ENCODE peak calls at places on chromosomes 2 and 18, in seven cellular contexts. R is heart left ventricle, G is psoas muscle, W is aorta, L is Peyer's patch, I is GM23248, S is endodermal cell. X is an unnamed sample. For H3K4me1 and H3K27me3, the result is how much of the 10 kb centered on the place peaks cover.

GRCh38 chr2:172052000-172052983 is 33.0 kb upstream of the DLX1 start:
- DNase-seq in R (no peak), G (no peak), W (no peak), L (no peak), I (no peak), S (no peak), X (no peak)

GRCh38 chr2:212141499-212141898 is 397.1 kb downstream of the ERBB4 start:
- DNase-seq in R (no peak), G (no peak), W (no peak), L (no peak), I (no peak), S (no peak), X (no peak)

GRCh38 chr2:135667045-135667444 is 74.6 kb upstream of the UBXN4 start:
- DNase-seq in R (no peak), G (no peak), W (no peak), L (no peak), I (no peak), S (no peak), X (no peak)

GRCh38 chr2:62787381-62787780 is 81.9 kb downstream of the EHBP1 start:
- DNase-seq in R (no peak), G (no peak), W (no peak), L (no peak), I (peak), S (no peak), X (no peak)

GRCh38 chr2:241990466-241990865 is 120.9 kb downstream of the RTP5 start:
- DNase-seq in R (no peak), G (no peak), W (no peak), L (no peak), I (no peak), S (no peak), X (no peak)

GRCh38 chr2:182920631-182921056 is 54.2 kb upstream of the FRZB start:
- DNase-seq in R (no peak), G (no peak), W (no peak), L (no peak), I (no peak), S (no peak), X (no peak)

GRCh38 chr2:142874293-142874814 is 3.1 kb upstream of the KYNU start:
- DNase-seq in R (no peak), G (peak), W (peak), L (no peak), I (peak), S (no peak), X (no peak)

GRCh38 chr2:168119519-168120141 is 127.8 kb downstream of the STK39 start:
- DNase-seq in R (no peak), G (no peak), W (no peak), L (no peak), I (peak), S (peak), X (no peak)

DNA sequence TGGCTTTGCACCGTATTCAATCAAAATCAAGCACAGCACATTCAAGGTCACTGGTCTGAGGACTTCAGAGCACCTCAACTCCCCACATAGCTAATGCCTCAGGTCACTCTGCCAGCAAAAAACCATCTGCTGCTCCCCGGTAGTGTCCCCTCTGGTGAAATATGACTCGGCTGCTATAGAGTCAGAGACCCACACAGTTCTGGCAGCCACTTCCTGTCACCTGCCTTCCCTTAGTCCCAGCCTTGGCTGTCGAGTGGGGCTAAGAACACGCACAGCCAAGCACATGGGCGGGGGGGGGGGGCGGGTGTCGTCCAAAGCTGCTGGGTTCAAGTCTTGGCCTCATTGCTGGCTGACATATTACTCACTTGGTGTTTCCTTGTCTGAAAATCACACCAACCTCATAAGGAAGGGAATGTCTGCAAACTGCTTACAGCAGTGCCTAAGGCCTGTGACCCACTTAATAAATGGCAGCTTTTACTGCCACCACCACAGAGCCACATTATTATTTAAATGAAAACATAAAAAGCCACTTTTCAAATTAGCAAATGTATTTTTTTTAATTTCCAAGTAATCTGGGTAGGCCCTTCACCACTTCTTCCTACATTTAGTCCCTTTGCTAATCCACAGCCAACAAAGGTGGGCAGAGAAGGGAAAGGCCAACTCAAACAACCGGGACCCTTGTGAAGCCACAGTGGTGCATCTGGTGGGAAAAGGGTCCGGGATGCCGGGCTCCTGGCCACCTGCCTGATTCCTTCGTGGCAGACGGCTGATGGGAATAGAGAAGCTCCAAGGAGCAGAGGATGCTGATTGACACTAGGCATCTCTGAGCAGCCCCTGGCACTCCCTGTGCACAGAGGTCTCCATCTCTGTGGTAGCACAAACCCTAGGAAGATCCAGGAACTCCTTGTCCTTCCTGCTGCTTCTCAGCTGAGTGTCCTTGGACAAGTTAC is 37.3 kb downstream of the POLR1A start:
- DNase-seq in R (no peak), G (peak), W (no peak), L (peak), I (peak), S (no peak), X (no peak)
- H3K4me1 ChIP-seq in R (under half), G (half or more), W (under half), L (under half), I (under half), S (under half), X (under half)

GRCh38 chr18:59272221-59272888 is 899 bp downstream of the RAX start:
- DNase-seq in R (no peak), G (no peak), W (no peak), L (no peak), I (peak), S (peak), X (no peak)
- H3K27me3 ChIP-seq in R (half or more), G (half or more), W (under half), L (half or more), I (half or more), S (half or more), X (under half)

DNA sequence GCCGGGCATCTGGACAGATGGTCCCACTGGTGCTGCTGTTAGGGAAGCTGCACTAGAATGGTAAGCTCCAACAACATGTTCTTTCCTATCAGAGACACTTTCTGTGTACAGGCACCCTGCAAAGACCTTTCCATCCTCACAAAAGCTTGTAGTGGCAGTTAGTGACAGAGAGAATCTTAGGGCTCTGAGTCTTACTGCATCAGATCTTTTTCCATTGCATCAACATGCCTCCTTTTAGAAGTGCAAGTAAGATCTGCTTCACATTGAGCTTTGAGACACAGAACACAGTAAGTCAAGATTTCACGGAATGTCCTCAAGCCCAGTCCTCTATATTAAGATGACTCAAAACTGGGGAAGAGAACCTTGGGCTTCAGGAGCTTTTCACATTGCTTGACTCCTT is 52.6 kb downstream of the ARL4C start:
- DNase-seq in R (no peak), G (no peak), W (no peak), L (no peak), I (peak), S (peak), X (no peak)
- H3K27ac ChIP-seq in R (no peak), G (no peak), W (no peak), L (peak), I (peak), S (no peak), X (no peak)

DNA sequence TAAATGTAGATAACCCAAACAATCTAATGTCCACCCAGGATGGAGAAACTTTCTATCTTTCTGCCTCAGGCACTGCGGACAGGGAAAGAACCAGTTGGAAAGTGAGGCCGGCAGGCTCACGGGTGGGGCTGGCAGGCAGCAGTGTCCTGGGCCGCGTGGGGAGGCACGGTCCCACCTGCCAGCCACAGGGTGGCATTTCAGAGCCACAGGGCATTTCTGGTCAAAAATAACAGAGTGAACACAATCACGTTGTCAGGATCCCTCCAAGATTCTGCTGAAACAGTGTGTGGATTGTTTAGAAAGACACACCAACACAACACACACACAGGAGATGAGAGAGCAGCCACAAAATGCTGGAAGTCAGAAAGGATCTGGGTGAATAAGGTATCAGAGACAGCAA is 174.1 kb downstream of the HDAC4 start:
- DNase-seq in R (no peak), G (no peak), W (no peak), L (no peak), I (peak), S (no peak), X (no peak)
- H3K4me1 ChIP-seq in R (half or more), G (half or more), W (under half), L (under half), I (under half), S (under half), X (half or more)

DNA sequence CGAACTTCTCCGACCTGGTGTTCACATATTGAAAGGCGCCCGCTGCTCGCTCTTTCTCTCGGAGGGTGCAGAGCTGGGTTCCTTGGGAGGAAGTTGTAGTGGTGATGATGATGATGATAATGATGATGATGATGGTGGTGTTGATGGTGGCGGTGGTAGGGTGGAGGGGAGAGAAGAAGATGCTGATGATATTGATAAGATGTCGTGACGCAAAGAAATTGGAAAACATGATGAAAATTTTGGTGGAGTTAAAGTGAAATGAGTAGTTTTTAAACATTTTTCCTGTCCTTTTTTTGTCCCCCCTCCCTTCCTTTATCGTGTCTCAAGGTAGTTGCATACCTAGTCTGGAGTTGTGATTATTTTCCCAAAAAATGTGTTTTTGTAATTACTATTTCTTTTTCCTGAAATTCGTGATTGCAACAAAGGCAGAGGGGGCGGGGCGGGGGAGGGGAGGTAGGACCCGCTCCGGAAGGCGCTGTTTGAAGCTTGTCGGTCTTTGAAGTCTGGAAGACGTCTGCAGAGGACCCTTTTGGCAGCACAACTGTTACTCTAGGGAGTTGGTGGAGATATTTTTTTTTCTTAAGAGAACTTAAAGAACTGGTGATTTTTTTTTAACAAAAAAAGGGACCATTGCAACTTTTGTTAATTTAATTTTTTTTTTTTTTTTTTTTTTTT is 2.0 kb downstream of the SOX11 start:
- DNase-seq in R (no peak), G (no peak), W (no peak), L (no peak), I (no peak), S (peak), X (no peak)
- H3K27me3 ChIP-seq in R (half or more), G (half or more), W (under half), L (under half), I (under half), S (under half), X (half or more)

GRCh38 chr2:36355157-36355889 is at the start of gene CRIM1:
- DNase-seq in R (peak), G (peak), W (peak), L (peak), I (peak), S (peak), X (peak)
- H3K27ac ChIP-seq in R (peak), G (peak), W (peak), L (peak), I (peak), S (peak), X (peak)

GRCh38 chr2:47086571-47086970 is 68.5 kb downstream of the STPG4 start:
- DNase-seq in R (no peak), G (no peak), W (no peak), L (no peak), I (peak), S (no peak), X (no peak)

GRCh38 chr2:47086054-47086471 is 69.0 kb downstream of the STPG4 start:
- DNase-seq in R (no peak), G (no peak), W (no peak), L (no peak), I (no peak), S (no peak), X (no peak)

GRCh38 chr2:47089083-47089464 is 66.0 kb downstream of the STPG4 start:
- DNase-seq in R (no peak), G (no peak), W (no peak), L (no peak), I (peak), S (no peak), X (no peak)

GRCh38 chr2:47087051-47087450 is 68.1 kb downstream of the STPG4 start:
- DNase-seq in R (no peak), G (no peak), W (no peak), L (no peak), I (no peak), S (no peak), X (no peak)

GRCh38 chr2:47088371-47089082 is 66.6 kb downstream of the STPG4 start:
- DNase-seq in R (peak), G (no peak), W (no peak), L (no peak), I (no peak), S (peak), X (peak)
- H3K4me1 ChIP-seq in R (half or more), G (under half), W (under half), L (under half), I (under half), S (under half), X (half or more)